ENCODE peak calls at places on chromosomes 2 and 18, in four cellular contexts. L is upper lobe of right lung, F is cardiac fibroblast, H is testis. T is an unnamed sample.
A peak's percentile ranks its signal among the peaks of the same experiment; 100 is the strongest.

GRCh38 chr2:229407170-229407569 is 136.1 kb upstream of the PID1 start:
- DNase-seq in L (peak; percentile 71), F (peak; percentile 96), H (peak; percentile 92), T (no peak)

GRCh38 chr2:65357959-65358294 is 74.5 kb downstream of the SPRED2 start:
- DNase-seq in L (no peak), F (no peak), H (no peak), T (no peak)

GRCh38 chr18:43744960-43745740 is 467.9 kb upstream of the SYT4 start:
- DNase-seq in L (no peak), F (no peak), H (no peak), T (no peak)

GRCh38 chr2:212294816-212295215 is 243.8 kb downstream of the ERBB4 start:
- DNase-seq in L (no peak), F (no peak), H (no peak), T (no peak)

GRCh38 chr18:56986829-56987228 is 160.1 kb upstream of the BOD1L2 start:
- DNase-seq in L (no peak), F (no peak), H (no peak), T (no peak)

GRCh38 chr2:209121691-209122090 is 302.2 kb upstream of the MAP2 start:
- DNase-seq in L (no peak), F (no peak), H (no peak), T (no peak)

GRCh38 chr2:112958428-112959108 is 19.2 kb upstream of the IL36G start:
- DNase-seq in L (no peak), F (peak; percentile 71), H (peak; percentile 32), T (no peak)

GRCh38 chr18:3753116-3753515 is 303.1 kb downstream of the TGIF1 start:
- DNase-seq in L (no peak), F (no peak), H (no peak), T (no peak)

GRCh38 chr2:234823877-234824376 is 127.9 kb upstream of the SH3BP4 start:
- DNase-seq in L (no peak), F (peak; percentile 95), H (no peak), T (no peak)

GRCh38 chr2:222969491-222969890 is 82.5 kb upstream of the KCNE4 start:
- DNase-seq in L (no peak), F (peak; percentile 87), H (no peak), T (no peak)

GRCh38 chr18:685438-685837 is 27.0 kb downstream of the ENOSF1 start:
- DNase-seq in L (no peak), F (no peak), H (no peak), T (no peak)

GRCh38 chr2:196143641-196144236 is 27.6 kb downstream of the STK17B start:
- DNase-seq in L (no peak), F (no peak), H (no peak), T (no peak)

GRCh38 chr2:1686784-1687105 is 57.6 kb downstream of the PXDN start:
- DNase-seq in L (no peak), F (no peak), H (no peak), T (no peak)

GRCh38 chr2:100877555-100877954 is 57.6 kb downstream of the NPAS2 start:
- DNase-seq in L (no peak), F (peak; percentile 77), H (no peak), T (no peak)

GRCh38 chr2:217884985-217885384 is 117.8 kb downstream of the TNS1 start:
- DNase-seq in L (no peak), F (no peak), H (no peak), T (no peak)

GRCh38 chr2:109521751-109522374 is 91.9 kb downstream of the SEPTIN10 start:
- DNase-seq in L (no peak), F (no peak), H (no peak), T (no peak)

GRCh38 chr2:164981217-164981990 is 26.1 kb upstream of the SLC38A11 start:
- DNase-seq in L (no peak), F (no peak), H (no peak), T (no peak)

T was measured in CD14-positive monocyte.